ENCODE peak calls at places on chromosome 20, in ten cellular contexts. One of them, this sample, is unnamed.

GRCh38 chr20:23245553-23246128 is 105.0 kb upstream of the NXT1 start:
- DNase-seq in PC-9: no peak
- DNase-seq in adrenal gland: peak; percentile 69
- DNase-seq in IMR-90: peak; percentile 33
- DNase-seq in DND-41: peak; percentile 62
- DNase-seq in lung: peak; percentile 67
- DNase-seq in cardiac muscle cell: peak; percentile 65
- DNase-seq in esophagus muscularis mucosa: peak; percentile 91
- DNase-seq in psoas muscle: peak; percentile 68
- DNase-seq in ovary: no peak
- DNase-seq in this sample: peak; percentile 70

GRCh38 chr20:57622579-57623381 is 2.6 kb upstream of the ZBP1 start:
- DNase-seq in cardiac muscle cell: peak; percentile 60
- DNase-seq in ovary: no peak
- DNase-seq in lung: peak; percentile 62
- DNase-seq in esophagus muscularis mucosa: no peak
- DNase-seq in psoas muscle: no peak
- DNase-seq in IMR-90: peak; percentile 37
- DNase-seq in PC-9: peak; percentile 83
- DNase-seq in adrenal gland: no peak
- DNase-seq in DND-41: peak; percentile 68
- DNase-seq in this sample: peak; percentile 82

GRCh38 chr20:44409132-44409600 is 53.7 kb downstream of the HNF4A start:
- DNase-seq in IMR-90: peak; percentile 33
- DNase-seq in adrenal gland: no peak
- DNase-seq in PC-9: peak; percentile 54
- DNase-seq in lung: no peak
- DNase-seq in cardiac muscle cell: peak; percentile 71
- DNase-seq in DND-41: no peak
- DNase-seq in psoas muscle: no peak
- DNase-seq in ovary: no peak
- DNase-seq in esophagus muscularis mucosa: no peak
- DNase-seq in this sample: no peak

GRCh38 chr20:48377940-48378339 is 449.9 kb downstream of the PREX1 start:
- DNase-seq in IMR-90: no peak
- DNase-seq in lung: no peak
- DNase-seq in ovary: no peak
- DNase-seq in psoas muscle: no peak
- DNase-seq in adrenal gland: no peak
- DNase-seq in PC-9: no peak
- DNase-seq in esophagus muscularis mucosa: no peak
- DNase-seq in DND-41: no peak
- DNase-seq in cardiac muscle cell: no peak
- DNase-seq in this sample: no peak

GRCh38 chr20:20466341-20466879 is 98.5 kb downstream of the INSM1 start:
- DNase-seq in PC-9: no peak
- DNase-seq in ovary: no peak
- DNase-seq in psoas muscle: no peak
- DNase-seq in DND-41: peak; percentile 50
- DNase-seq in cardiac muscle cell: peak; percentile 92
- DNase-seq in IMR-90: peak; percentile 85
- DNase-seq in esophagus muscularis mucosa: no peak
- DNase-seq in lung: no peak
- DNase-seq in adrenal gland: no peak
- DNase-seq in this sample: no peak

GRCh38 chr20:44170796-44171410 is 16.1 kb downstream of the JPH2 start:
- DNase-seq in cardiac muscle cell: peak; percentile 37
- DNase-seq in psoas muscle: no peak
- DNase-seq in adrenal gland: no peak
- DNase-seq in lung: no peak
- DNase-seq in PC-9: no peak
- DNase-seq in IMR-90: no peak
- DNase-seq in DND-41: no peak
- DNase-seq in ovary: no peak
- DNase-seq in esophagus muscularis mucosa: no peak
- DNase-seq in this sample: no peak

GRCh38 chr20:11888648-11889047 is 29.0 kb upstream of the BTBD3 start:
- DNase-seq in cardiac muscle cell: no peak
- DNase-seq in esophagus muscularis mucosa: no peak
- DNase-seq in adrenal gland: no peak
- DNase-seq in PC-9: no peak
- DNase-seq in DND-41: no peak
- DNase-seq in lung: no peak
- DNase-seq in psoas muscle: no peak
- DNase-seq in IMR-90: no peak
- DNase-seq in ovary: no peak
- DNase-seq in this sample: no peak

GRCh38 chr20:63958964-63959698 is 2.9 kb upstream of the UCKL1 start:
- DNase-seq in PC-9: no peak
- DNase-seq in lung: no peak
- DNase-seq in cardiac muscle cell: no peak
- DNase-seq in IMR-90: no peak
- DNase-seq in DND-41: no peak
- DNase-seq in adrenal gland: no peak
- DNase-seq in esophagus muscularis mucosa: no peak
- DNase-seq in psoas muscle: no peak
- DNase-seq in ovary: no peak
- DNase-seq in this sample: no peak

GRCh38 chr20:59525500-59526241 is 78.7 kb upstream of the PHACTR3 start:
- DNase-seq in ovary: no peak
- DNase-seq in esophagus muscularis mucosa: no peak
- DNase-seq in psoas muscle: peak; percentile 64
- DNase-seq in DND-41: no peak
- DNase-seq in IMR-90: peak; percentile 13
- DNase-seq in adrenal gland: peak; percentile 60
- DNase-seq in lung: peak; percentile 55
- DNase-seq in cardiac muscle cell: peak; percentile 61
- DNase-seq in PC-9: no peak
- DNase-seq in this sample: peak; percentile 72

GRCh38 chr20:20744170-20744725 is 31.8 kb upstream of the RALGAPA2 start:
- DNase-seq in adrenal gland: no peak
- DNase-seq in DND-41: no peak
- DNase-seq in IMR-90: no peak
- DNase-seq in lung: no peak
- DNase-seq in esophagus muscularis mucosa: peak; percentile 87
- DNase-seq in psoas muscle: no peak
- DNase-seq in cardiac muscle cell: no peak
- DNase-seq in ovary: no peak
- DNase-seq in PC-9: no peak
- DNase-seq in this sample: no peak

GRCh38 chr20:15703171-15703911 is 869.9 kb downstream of the KIF16B start:
- DNase-seq in lung: no peak
- DNase-seq in ovary: no peak
- DNase-seq in psoas muscle: no peak
- DNase-seq in cardiac muscle cell: no peak
- DNase-seq in IMR-90: peak; percentile 87
- DNase-seq in PC-9: peak; percentile 91
- DNase-seq in adrenal gland: no peak
- DNase-seq in esophagus muscularis mucosa: no peak
- DNase-seq in DND-41: no peak
- DNase-seq in this sample: no peak

GRCh38 chr20:4038047-4038459 is 22.7 kb upstream of the RNF24 start:
- DNase-seq in ovary: no peak
- DNase-seq in lung: peak; percentile 87
- DNase-seq in cardiac muscle cell: peak; percentile 87
- DNase-seq in esophagus muscularis mucosa: no peak
- DNase-seq in PC-9: peak; percentile 70
- DNase-seq in adrenal gland: peak; percentile 38
- DNase-seq in IMR-90: peak; percentile 67
- DNase-seq in DND-41: peak; percentile 96
- DNase-seq in psoas muscle: peak; percentile 70
- DNase-seq in this sample: peak; percentile 68

GRCh38 chr20:19737025-19737424 is 21.0 kb upstream of the RIN2 start:
- DNase-seq in DND-41: no peak
- DNase-seq in adrenal gland: no peak
- DNase-seq in lung: no peak
- DNase-seq in esophagus muscularis mucosa: no peak
- DNase-seq in psoas muscle: no peak
- DNase-seq in PC-9: peak; percentile 97
- DNase-seq in IMR-90: peak; percentile 48
- DNase-seq in ovary: no peak
- DNase-seq in cardiac muscle cell: peak; percentile 70
- DNase-seq in this sample: no peak

DNA sequence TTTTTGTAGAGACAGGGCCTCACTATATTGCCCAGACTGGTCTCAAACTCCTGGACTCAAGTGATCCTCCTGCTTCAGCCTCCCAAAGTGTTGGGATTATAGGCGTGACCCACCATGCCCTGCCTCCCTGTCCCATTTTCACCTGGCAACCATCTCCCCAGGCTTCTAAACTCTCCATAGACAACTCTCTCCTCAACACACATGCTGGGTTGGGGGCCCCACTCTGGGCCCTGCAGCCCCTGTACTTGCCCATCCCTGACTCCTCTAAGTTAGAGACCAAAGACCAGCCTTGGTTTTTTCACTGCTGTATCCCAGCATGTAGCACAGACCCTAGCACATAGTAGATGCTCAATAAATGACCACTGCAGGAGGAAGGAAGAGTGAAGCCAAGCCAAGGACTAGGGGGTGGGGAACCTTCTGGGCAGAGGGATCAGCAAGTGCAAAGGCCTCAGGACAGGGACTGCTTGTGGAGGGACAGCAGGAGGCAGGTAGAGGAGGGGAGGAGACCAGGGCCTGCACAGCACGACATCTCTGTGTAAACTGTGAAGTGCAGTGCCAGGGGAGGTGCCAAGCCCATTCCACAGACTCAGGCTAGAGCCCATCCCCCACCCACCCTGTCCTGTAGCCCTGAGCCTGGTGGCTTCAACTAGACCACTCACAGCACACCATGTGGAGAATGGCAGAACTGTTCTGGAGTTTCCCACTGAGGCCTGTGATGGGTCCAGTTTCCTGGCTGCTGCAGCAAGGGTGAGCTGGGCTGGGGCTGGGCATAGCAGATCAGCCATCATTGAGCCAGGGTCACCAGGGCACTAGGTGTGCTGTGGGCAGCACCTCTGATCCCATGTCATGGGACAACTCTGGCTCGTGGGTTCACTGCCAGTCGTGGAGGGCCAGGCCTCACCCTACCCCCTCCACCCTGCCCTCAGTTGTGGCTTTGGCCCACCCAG is 3.4 kb upstream of the SRC start:
- DNase-seq in ovary: no peak
- DNase-seq in IMR-90: no peak
- DNase-seq in PC-9: no peak
- DNase-seq in psoas muscle: no peak
- DNase-seq in adrenal gland: no peak
- DNase-seq in lung: no peak
- DNase-seq in DND-41: no peak
- DNase-seq in esophagus muscularis mucosa: no peak
- DNase-seq in cardiac muscle cell: peak; percentile 9
- DNase-seq in this sample: no peak
- TF ChIP-seq CTCF in ovary: no peak
- TF ChIP-seq CTCF in IMR-90: peak; percentile 22
- TF ChIP-seq CTCF in PC-9: no peak
- TF ChIP-seq CTCF in psoas muscle: no peak
- TF ChIP-seq CTCF in adrenal gland: no peak
- TF ChIP-seq CTCF in lung: no peak
- TF ChIP-seq CTCF in DND-41: peak; percentile 9
- TF ChIP-seq CTCF in esophagus muscularis mucosa: no peak
- TF ChIP-seq CTCF in cardiac muscle cell: no peak
- TF ChIP-seq CTCF in this sample: no peak

GRCh38 chr20:33825340-33826269 is 14.5 kb downstream of the CHMP4B start:
- DNase-seq in PC-9: peak; percentile 49
- DNase-seq in esophagus muscularis mucosa: no peak
- DNase-seq in cardiac muscle cell: no peak
- DNase-seq in ovary: no peak
- DNase-seq in adrenal gland: no peak
- DNase-seq in psoas muscle: no peak
- DNase-seq in lung: no peak
- DNase-seq in IMR-90: no peak
- DNase-seq in DND-41: no peak
- DNase-seq in this sample: no peak
- H3K4me1 ChIP-seq in PC-9: peaks cover 17% of the 10 kb centered on the region
- H3K4me1 ChIP-seq in esophagus muscularis mucosa: peaks cover 86% of the 10 kb centered on the region
- H3K4me1 ChIP-seq in cardiac muscle cell: peaks cover 51% of the 10 kb centered on the region
- H3K4me1 ChIP-seq in ovary: peaks cover 33% of the 10 kb centered on the region
- H3K4me1 ChIP-seq in adrenal gland: no peaks in the 10 kb centered on the region
- H3K4me1 ChIP-seq in psoas muscle: peaks cover 85% of the 10 kb centered on the region
- H3K4me1 ChIP-seq in lung: peaks cover 34% of the 10 kb centered on the region
- H3K4me1 ChIP-seq in IMR-90: peaks cover 25% of the 10 kb centered on the region
- H3K4me1 ChIP-seq in DND-41: no peaks in the 10 kb centered on the region
- H3K4me1 ChIP-seq in this sample: peaks cover 72% of the 10 kb centered on the region

GRCh38 chr20:30595698-30596097 is 661.8 kb upstream of the DEFB115 start:
- DNase-seq in lung: no peak
- DNase-seq in IMR-90: no peak
- DNase-seq in psoas muscle: no peak
- DNase-seq in ovary: no peak
- DNase-seq in cardiac muscle cell: no peak
- DNase-seq in esophagus muscularis mucosa: no peak
- DNase-seq in PC-9: no peak
- DNase-seq in DND-41: no peak
- DNase-seq in adrenal gland: no peak
- DNase-seq in this sample: no peak

GRCh38 chr20:30598460-30599230 is 658.8 kb upstream of the DEFB115 start:
- DNase-seq in ovary: no peak
- DNase-seq in adrenal gland: no peak
- DNase-seq in PC-9: no peak
- DNase-seq in esophagus muscularis mucosa: peak; percentile 86
- DNase-seq in psoas muscle: no peak
- DNase-seq in DND-41: no peak
- DNase-seq in cardiac muscle cell: no peak
- DNase-seq in IMR-90: no peak
- DNase-seq in lung: no peak
- DNase-seq in this sample: no peak

GRCh38 chr20:30594112-30594511 is 663.4 kb upstream of the DEFB115 start:
- DNase-seq in adrenal gland: no peak
- DNase-seq in cardiac muscle cell: no peak
- DNase-seq in psoas muscle: no peak
- DNase-seq in ovary: no peak
- DNase-seq in PC-9: no peak
- DNase-seq in esophagus muscularis mucosa: peak; percentile 91
- DNase-seq in lung: no peak
- DNase-seq in IMR-90: no peak
- DNase-seq in DND-41: no peak
- DNase-seq in this sample: no peak

GRCh38 chr20:30593572-30593971 is 663.9 kb upstream of the DEFB115 start:
- DNase-seq in ovary: no peak
- DNase-seq in DND-41: no peak
- DNase-seq in psoas muscle: no peak
- DNase-seq in esophagus muscularis mucosa: peak; percentile 81
- DNase-seq in cardiac muscle cell: no peak
- DNase-seq in IMR-90: no peak
- DNase-seq in PC-9: no peak
- DNase-seq in lung: no peak
- DNase-seq in adrenal gland: no peak
- DNase-seq in this sample: no peak
- TF ChIP-seq CTCF in ovary: no peak
- TF ChIP-seq CTCF in DND-41: no peak
- TF ChIP-seq CTCF in psoas muscle: no peak
- TF ChIP-seq CTCF in esophagus muscularis mucosa: no peak
- TF ChIP-seq CTCF in cardiac muscle cell: no peak
- TF ChIP-seq CTCF in IMR-90: no peak
- TF ChIP-seq CTCF in PC-9: no peak
- TF ChIP-seq CTCF in lung: no peak
- TF ChIP-seq CTCF in adrenal gland: no peak
- TF ChIP-seq CTCF in this sample: no peak

DNA sequence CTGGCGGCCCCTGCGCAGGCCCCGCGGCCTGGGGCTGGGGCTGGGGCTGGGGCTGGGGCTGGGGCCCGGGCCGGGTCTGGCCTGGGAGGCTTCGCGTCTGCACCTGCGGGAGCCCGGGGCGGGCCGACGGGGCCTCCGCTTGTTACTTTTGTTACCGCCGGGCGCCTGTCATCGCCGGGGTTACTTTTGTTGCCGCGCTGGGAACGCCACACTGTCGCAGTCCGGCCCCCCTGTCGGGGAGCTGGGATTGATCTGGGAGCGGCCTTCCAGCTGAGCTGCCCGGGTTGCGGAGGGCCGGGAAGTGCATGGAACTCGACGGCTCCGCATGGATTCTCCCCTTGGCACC is 703 bp downstream of the OGFR start:
- DNase-seq in ovary: no peak
- DNase-seq in psoas muscle: no peak
- DNase-seq in lung: no peak
- DNase-seq in DND-41: peak; percentile 47
- DNase-seq in IMR-90: no peak
- DNase-seq in adrenal gland: no peak
- DNase-seq in cardiac muscle cell: no peak
- DNase-seq in PC-9: no peak
- DNase-seq in esophagus muscularis mucosa: no peak
- DNase-seq in this sample: no peak
- H3K4me1 ChIP-seq in ovary: peaks cover 10% of the 10 kb centered on the region
- H3K4me1 ChIP-seq in psoas muscle: peaks cover 31% of the 10 kb centered on the region
- H3K4me1 ChIP-seq in lung: peaks cover 18% of the 10 kb centered on the region
- H3K4me1 ChIP-seq in DND-41: peaks cover 38% of the 10 kb centered on the region
- H3K4me1 ChIP-seq in IMR-90: peaks cover 10% of the 10 kb centered on the region
- H3K4me1 ChIP-seq in adrenal gland: peaks cover 12% of the 10 kb centered on the region
- H3K4me1 ChIP-seq in cardiac muscle cell: peaks cover 8% of the 10 kb centered on the region
- H3K4me1 ChIP-seq in PC-9: peaks cover 14% of the 10 kb centered on the region
- H3K4me1 ChIP-seq in esophagus muscularis mucosa: peaks cover 40% of the 10 kb centered on the region
- H3K4me1 ChIP-seq in this sample: peaks cover 25% of the 10 kb centered on the region

This sample was measured in mucosa of descending colon.